ENCODE peak calls at places on chromosomes 12 and 14, in six cellular contexts. Y is right lobe of liver, R is Caco-2, J is uterus, G is small intestine, Q is A673. H is an unnamed sample. For H3K4me1, the result is how much of the 10 kb centered on the place peaks cover.

GRCh38 chr12:132285991-132286681 is 43.3 kb downstream of the GALNT9 start:
- DNase-seq in Q (peak), G (peak), J (peak), Y (peak), R (no peak), H (peak)

GRCh38 chr14:30915596-30915995 is 41.2 kb downstream of the COCH start:
- DNase-seq in Q (peak), G (no peak), Y (no peak), J (no peak), R (no peak), H (no peak)

GRCh38 chr14:71003156-71003555 is 95.9 kb downstream of the PCNX1 start:
- DNase-seq in J (no peak), G (no peak), R (no peak), Y (no peak), Q (no peak), H (no peak)

GRCh38 chr12:125315771-125316170 is 250.5 kb downstream of the AACS start:
- DNase-seq in G (no peak), Y (no peak), Q (no peak), R (no peak), J (no peak), H (no peak)

GRCh38 chr12:67630373-67631088 is 18.0 kb upstream of the DYRK2 start:
- DNase-seq in R (no peak), Y (peak), J (no peak), Q (no peak), G (peak), H (peak)

GRCh38 chr12:40762072-40762471 is 69.8 kb downstream of the CNTN1 start:
- DNase-seq in Y (no peak), Q (no peak), G (no peak), R (no peak), J (no peak), H (peak)

GRCh38 chr12:96861656-96862055 is 45.4 kb upstream of the NEDD1 start:
- DNase-seq in J (no peak), R (no peak), Y (no peak), G (no peak), Q (no peak), H (no peak)

GRCh38 chr12:79689477-79690155 is 1.1 kb downstream of the PAWR start:
- DNase-seq in G (peak), R (peak), Y (peak), J (peak), Q (peak), H (peak)

GRCh38 chr12:75969768-75970167 is 61.8 kb downstream of the PHLDA1 start:
- DNase-seq in Y (no peak), Q (no peak), R (no peak), J (no peak), G (no peak), H (no peak)

GRCh38 chr14:22798528-22798927 is 16.7 kb downstream of the SLC7A7 start:
- DNase-seq in J (no peak), R (no peak), Y (no peak), G (no peak), Q (no peak), H (no peak)

GRCh38 chr14:22793976-22794375 is 21.3 kb downstream of the SLC7A7 start:
- DNase-seq in J (no peak), Q (no peak), Y (no peak), R (no peak), G (no peak), H (no peak)

GRCh38 chr14:22797017-22797917 is 18.0 kb downstream of the SLC7A7 start:
- DNase-seq in J (no peak), G (peak), R (no peak), Y (no peak), Q (no peak), H (no peak)

GRCh38 chr14:22794533-22794932 is 20.7 kb downstream of the SLC7A7 start:
- DNase-seq in G (no peak), J (no peak), R (no peak), Q (no peak), Y (no peak), H (no peak)

DNA sequence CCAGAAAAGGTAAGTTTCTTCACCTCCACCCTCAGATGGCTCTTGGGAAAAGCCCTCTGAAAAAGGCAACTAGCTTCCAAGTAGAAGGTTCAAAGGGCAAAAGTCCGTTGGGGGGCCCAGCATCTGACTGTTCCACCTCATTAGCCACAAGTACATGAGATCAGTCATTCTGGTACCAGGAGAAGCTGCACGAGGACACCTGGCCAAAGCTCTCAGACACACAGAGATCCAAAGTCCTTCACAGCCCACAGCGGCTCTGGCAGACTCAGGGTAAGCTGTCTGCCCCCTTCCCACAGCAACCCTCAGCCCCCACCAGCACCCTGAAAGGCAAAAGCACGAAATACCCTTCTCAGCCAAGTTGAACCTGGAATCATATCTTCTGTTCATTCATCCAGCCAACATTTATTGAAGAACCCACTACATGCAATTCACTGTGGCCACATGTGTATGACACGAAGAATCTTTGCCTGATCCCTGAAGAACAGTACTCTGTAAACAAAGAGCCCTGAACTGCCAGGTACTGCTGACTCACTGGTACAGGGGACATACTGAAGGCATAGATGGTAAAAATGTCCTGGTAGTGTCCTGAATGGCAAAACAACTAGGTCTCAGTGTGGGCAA is 19.0 kb downstream of the SLC7A7 start:
- DNase-seq in G (peak), J (no peak), Q (no peak), Y (no peak), R (peak), H (no peak)
- H3K4me1 ChIP-seq in G (under half), J (under half), Q (under half), Y (under half), R (half or more), H (under half)

GRCh38 chr12:123396543-123396942 is 12.6 kb downstream of the KMT5A start:
- DNase-seq in R (no peak), Q (no peak), Y (no peak), G (no peak), J (no peak), H (no peak)
- H3K4me3 ChIP-seq in R (no peak), Q (no peak), Y (no peak), G (no peak), J (no peak), H (no peak)

DNA sequence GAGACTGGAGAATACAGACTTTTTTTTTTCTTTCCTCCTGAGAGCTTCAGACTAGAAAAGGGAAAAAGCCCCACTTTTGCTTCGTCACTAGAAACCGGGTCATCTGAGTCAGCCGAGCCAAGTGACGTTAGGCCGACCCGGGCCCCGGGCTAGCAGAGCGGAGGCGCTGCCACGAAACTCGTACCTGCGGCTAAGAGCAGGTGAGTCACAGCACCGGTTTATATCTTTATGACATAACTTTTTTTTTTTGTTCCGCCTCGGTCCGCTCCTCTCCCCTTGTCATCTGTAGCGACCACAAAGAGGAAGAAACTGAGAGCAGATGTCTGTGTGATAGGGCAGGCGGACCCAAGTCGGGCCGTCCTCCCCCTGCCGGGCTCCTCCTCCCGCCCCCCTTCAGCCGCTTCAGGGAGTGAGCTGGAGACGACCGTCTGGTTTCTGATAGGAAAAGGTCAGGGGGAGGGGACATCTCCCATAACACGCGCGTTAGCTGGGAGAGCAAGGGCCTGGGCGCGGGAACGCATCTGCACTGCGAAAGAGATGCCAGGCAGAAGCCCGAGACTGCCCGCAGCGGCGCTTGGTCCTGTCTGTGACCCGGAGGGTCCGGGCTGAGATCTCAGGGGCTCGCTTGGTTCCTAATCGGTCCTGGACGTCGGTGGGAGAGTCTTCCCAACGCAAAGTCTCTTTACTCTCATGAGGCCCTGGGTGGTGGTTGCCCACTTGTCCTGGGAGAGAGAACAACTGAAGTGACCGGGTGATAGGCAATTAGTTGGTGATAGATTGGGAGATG is 573 bp downstream of the TTC6 start:
- DNase-seq in R (peak), J (no peak), G (peak), Y (peak), Q (no peak), H (peak)
- H3K4me1 ChIP-seq in R (under half), J (under half), G (under half), Y (under half), Q (under half), H (under half)

DNA sequence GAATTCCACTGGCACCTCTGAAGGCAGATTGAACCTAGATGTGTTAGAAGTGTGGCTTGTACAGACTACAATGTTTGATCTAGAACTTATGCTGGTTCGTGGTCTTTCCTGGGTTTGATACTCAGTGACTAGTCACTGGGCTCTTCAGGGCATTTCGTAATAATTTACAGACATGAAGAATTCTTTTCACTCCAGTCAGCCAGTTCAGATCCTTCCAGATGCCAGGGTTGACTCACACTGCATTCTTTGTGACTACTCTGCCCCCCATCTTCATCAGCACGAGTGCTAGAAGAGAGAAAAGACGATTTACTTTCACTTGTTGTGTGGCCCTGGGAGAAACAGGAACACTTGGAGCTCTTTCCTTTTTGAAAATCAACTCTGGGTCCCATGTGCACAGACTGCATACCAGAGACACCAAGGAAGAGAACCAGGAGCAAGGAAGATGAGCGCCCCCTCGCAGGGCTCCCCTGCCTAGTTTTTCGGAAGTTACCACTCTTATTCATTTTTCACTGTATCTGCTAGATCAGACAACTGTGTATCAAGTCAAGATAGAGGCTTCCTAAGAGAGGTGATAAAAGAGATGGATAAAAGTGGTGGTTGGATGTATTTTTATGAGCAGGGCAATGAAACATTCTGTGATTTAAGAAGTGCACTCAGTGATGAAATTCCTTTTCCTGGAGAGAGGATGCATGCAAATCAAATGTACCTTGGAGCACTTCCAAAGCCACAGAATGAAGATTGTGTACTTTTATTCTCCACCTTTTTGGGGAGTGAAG is 33.5 kb upstream of the EVL start:
- DNase-seq in R (no peak), Y (no peak), G (no peak), Q (peak), J (peak), H (no peak)
- H3K4me3 ChIP-seq in R (no peak), Y (no peak), G (no peak), Q (peak), J (no peak), H (no peak)

H was measured in HAP-1.